ENCODE peak calls at places on chromosomes 12 and 14, in nine cellular contexts. One of them, this sample, is unnamed.
A peak's percentile ranks its signal among the peaks of the same experiment; 100 is the strongest.

GRCh38 chr14:85188836-85189235 is 341.1 kb upstream of the FLRT2 start:
- DNase-seq in coronary artery: no peak
- DNase-seq in BJ: no peak
- DNase-seq in cardiac fibroblast: no peak
- DNase-seq in tibial nerve: no peak
- DNase-seq in A549: no peak
- DNase-seq in AG04450: no peak
- DNase-seq in transverse colon: no peak
- DNase-seq in endothelial cell: no peak
- DNase-seq in this sample: no peak

GRCh38 chr12:76158518-76159321 is 74.2 kb upstream of the NAP1L1 start:
- DNase-seq in A549: peak; percentile 75
- DNase-seq in BJ: peak; percentile 56
- DNase-seq in coronary artery: no peak
- DNase-seq in tibial nerve: no peak
- DNase-seq in endothelial cell: peak; percentile 59
- DNase-seq in AG04450: peak; percentile 21
- DNase-seq in cardiac fibroblast: peak; percentile 84
- DNase-seq in transverse colon: peak; percentile 49
- DNase-seq in this sample: peak; percentile 78

GRCh38 chr12:19967486-19967885 is 400.9 kb upstream of the PDE3A start:
- DNase-seq in tibial nerve: no peak
- DNase-seq in AG04450: peak; percentile 51
- DNase-seq in BJ: peak; percentile 93
- DNase-seq in coronary artery: no peak
- DNase-seq in cardiac fibroblast: peak; percentile 99
- DNase-seq in A549: peak; percentile 91
- DNase-seq in transverse colon: no peak
- DNase-seq in endothelial cell: no peak
- DNase-seq in this sample: peak; percentile 49

GRCh38 chr12:96766232-96766631 is 140.8 kb upstream of the NEDD1 start:
- DNase-seq in BJ: no peak
- DNase-seq in cardiac fibroblast: peak; percentile 11
- DNase-seq in coronary artery: no peak
- DNase-seq in tibial nerve: no peak
- DNase-seq in transverse colon: no peak
- DNase-seq in A549: peak; percentile 4
- DNase-seq in endothelial cell: no peak
- DNase-seq in AG04450: no peak
- DNase-seq in this sample: peak; percentile 9

GRCh38 chr14:79730911-79731310 is 480.4 kb downstream of the DIO2 start:
- DNase-seq in BJ: no peak
- DNase-seq in endothelial cell: no peak
- DNase-seq in transverse colon: no peak
- DNase-seq in tibial nerve: no peak
- DNase-seq in coronary artery: no peak
- DNase-seq in A549: no peak
- DNase-seq in AG04450: no peak
- DNase-seq in cardiac fibroblast: no peak
- DNase-seq in this sample: no peak

GRCh38 chr12:132237772-132238486 is 91.5 kb downstream of the GALNT9 start:
- DNase-seq in A549: no peak
- DNase-seq in endothelial cell: no peak
- DNase-seq in cardiac fibroblast: no peak
- DNase-seq in AG04450: no peak
- DNase-seq in transverse colon: no peak
- DNase-seq in tibial nerve: no peak
- DNase-seq in coronary artery: no peak
- DNase-seq in BJ: no peak
- DNase-seq in this sample: no peak

GRCh38 chr12:107288414-107289125 is 195.2 kb upstream of the CRY1 start:
- DNase-seq in AG04450: no peak
- DNase-seq in transverse colon: no peak
- DNase-seq in endothelial cell: no peak
- DNase-seq in coronary artery: no peak
- DNase-seq in tibial nerve: no peak
- DNase-seq in BJ: no peak
- DNase-seq in cardiac fibroblast: no peak
- DNase-seq in A549: no peak
- DNase-seq in this sample: no peak

GRCh38 chr12:67415473-67415872 is 146.3 kb downstream of the CAND1 start:
- DNase-seq in A549: peak; percentile 34
- DNase-seq in tibial nerve: no peak
- DNase-seq in coronary artery: no peak
- DNase-seq in endothelial cell: peak; percentile 10
- DNase-seq in AG04450: no peak
- DNase-seq in BJ: no peak
- DNase-seq in transverse colon: no peak
- DNase-seq in cardiac fibroblast: peak; percentile 67
- DNase-seq in this sample: peak; percentile 15

GRCh38 chr14:61337893-61338292 is 16.5 kb downstream of the PRKCH start:
- DNase-seq in endothelial cell: no peak
- DNase-seq in coronary artery: no peak
- DNase-seq in AG04450: no peak
- DNase-seq in BJ: no peak
- DNase-seq in transverse colon: peak; percentile 36
- DNase-seq in A549: no peak
- DNase-seq in tibial nerve: no peak
- DNase-seq in cardiac fibroblast: no peak
- DNase-seq in this sample: peak; percentile 46

GRCh38 chr14:100400115-100400514 is 77.0 kb downstream of the SLC25A47 start:
- DNase-seq in BJ: no peak
- DNase-seq in A549: no peak
- DNase-seq in coronary artery: no peak
- DNase-seq in transverse colon: peak; percentile 54
- DNase-seq in AG04450: no peak
- DNase-seq in endothelial cell: no peak
- DNase-seq in tibial nerve: no peak
- DNase-seq in cardiac fibroblast: no peak
- DNase-seq in this sample: no peak

GRCh38 chr14:72256055-72256454 is 323.8 kb downstream of the RGS6 start:
- DNase-seq in A549: no peak
- DNase-seq in AG04450: no peak
- DNase-seq in endothelial cell: no peak
- DNase-seq in cardiac fibroblast: no peak
- DNase-seq in coronary artery: no peak
- DNase-seq in BJ: no peak
- DNase-seq in transverse colon: no peak
- DNase-seq in tibial nerve: no peak
- DNase-seq in this sample: peak; percentile 18

GRCh38 chr12:103645202-103645601 is 58.1 kb downstream of the STAB2 start:
- DNase-seq in A549: no peak
- DNase-seq in BJ: no peak
- DNase-seq in AG04450: no peak
- DNase-seq in endothelial cell: no peak
- DNase-seq in tibial nerve: no peak
- DNase-seq in transverse colon: no peak
- DNase-seq in coronary artery: no peak
- DNase-seq in cardiac fibroblast: peak; percentile 20
- DNase-seq in this sample: no peak

GRCh38 chr14:94158239-94158888 is 15.8 kb upstream of the PPP4R4 start:
- DNase-seq in cardiac fibroblast: no peak
- DNase-seq in coronary artery: no peak
- DNase-seq in tibial nerve: no peak
- DNase-seq in BJ: no peak
- DNase-seq in endothelial cell: no peak
- DNase-seq in A549: no peak
- DNase-seq in transverse colon: no peak
- DNase-seq in AG04450: no peak
- DNase-seq in this sample: no peak

GRCh38 chr12:77218278-77218677 is 152.9 kb upstream of the E2F7 start:
- DNase-seq in endothelial cell: no peak
- DNase-seq in BJ: no peak
- DNase-seq in coronary artery: no peak
- DNase-seq in transverse colon: no peak
- DNase-seq in A549: no peak
- DNase-seq in cardiac fibroblast: no peak
- DNase-seq in tibial nerve: no peak
- DNase-seq in AG04450: no peak
- DNase-seq in this sample: no peak

GRCh38 chr12:15044461-15044860 is 71.6 kb downstream of the PDE6H start:
- DNase-seq in coronary artery: no peak
- DNase-seq in tibial nerve: no peak
- DNase-seq in BJ: no peak
- DNase-seq in transverse colon: no peak
- DNase-seq in endothelial cell: no peak
- DNase-seq in A549: no peak
- DNase-seq in AG04450: no peak
- DNase-seq in cardiac fibroblast: peak; percentile 28
- DNase-seq in this sample: no peak

DNA sequence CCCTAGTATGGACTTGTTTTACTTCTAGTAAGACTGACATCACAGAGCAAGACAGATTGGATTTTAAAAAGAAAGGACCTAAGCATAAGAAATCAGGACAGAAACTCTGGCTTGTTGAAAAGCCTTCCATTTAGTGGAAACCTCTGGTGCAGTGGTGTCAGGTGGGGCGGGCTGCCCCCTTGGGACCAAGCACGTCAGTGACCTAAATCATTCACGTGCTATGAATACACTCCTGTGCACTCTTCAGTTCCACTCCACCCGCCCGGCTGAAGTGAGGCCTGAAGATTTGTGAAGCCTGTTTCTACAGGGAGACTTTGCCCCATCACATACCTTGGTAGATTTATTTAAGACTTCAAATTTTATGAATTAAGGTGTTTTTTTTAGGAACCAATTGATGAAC is 58.2 kb upstream of the STRN3 start:
- DNase-seq in BJ: no peak
- DNase-seq in cardiac fibroblast: no peak
- DNase-seq in AG04450: no peak
- DNase-seq in A549: no peak
- DNase-seq in tibial nerve: no peak
- DNase-seq in endothelial cell: no peak
- DNase-seq in coronary artery: no peak
- DNase-seq in transverse colon: no peak
- DNase-seq in this sample: no peak
- TF ChIP-seq CTCF in BJ: no peak
- TF ChIP-seq CTCF in cardiac fibroblast: no peak
- TF ChIP-seq CTCF in AG04450: no peak
- TF ChIP-seq CTCF in A549: no peak
- TF ChIP-seq CTCF in tibial nerve: no peak
- TF ChIP-seq CTCF in endothelial cell: no peak
- TF ChIP-seq CTCF in coronary artery: no peak
- TF ChIP-seq CTCF in transverse colon: no peak
- TF ChIP-seq CTCF in this sample: no peak

GRCh38 chr14:77804592-77804991 is 4.7 kb downstream of the ADCK1 start:
- DNase-seq in endothelial cell: peak; percentile 31
- DNase-seq in A549: peak; percentile 49
- DNase-seq in tibial nerve: no peak
- DNase-seq in BJ: no peak
- DNase-seq in transverse colon: peak; percentile 31
- DNase-seq in AG04450: no peak
- DNase-seq in cardiac fibroblast: peak; percentile 35
- DNase-seq in coronary artery: no peak
- DNase-seq in this sample: peak; percentile 27
- TF ChIP-seq CTCF in endothelial cell: peak; percentile 41
- TF ChIP-seq CTCF in A549: peak; percentile 38
- TF ChIP-seq CTCF in tibial nerve: no peak
- TF ChIP-seq CTCF in BJ: no peak
- TF ChIP-seq CTCF in transverse colon: peak; percentile 24
- TF ChIP-seq CTCF in AG04450: peak; percentile 1
- TF ChIP-seq CTCF in cardiac fibroblast: peak; percentile 44
- TF ChIP-seq CTCF in coronary artery: no peak
- TF ChIP-seq CTCF in this sample: no peak

GRCh38 chr12:41795910-41796309 is 348.8 kb downstream of the GXYLT1 start:
- DNase-seq in transverse colon: no peak
- DNase-seq in A549: peak; percentile 16
- DNase-seq in cardiac fibroblast: no peak
- DNase-seq in tibial nerve: no peak
- DNase-seq in endothelial cell: peak; percentile 17
- DNase-seq in BJ: no peak
- DNase-seq in coronary artery: no peak
- DNase-seq in AG04450: no peak
- DNase-seq in this sample: no peak
- TF ChIP-seq CTCF in transverse colon: no peak
- TF ChIP-seq CTCF in A549: no peak
- TF ChIP-seq CTCF in cardiac fibroblast: no peak
- TF ChIP-seq CTCF in tibial nerve: no peak
- TF ChIP-seq CTCF in endothelial cell: no peak
- TF ChIP-seq CTCF in BJ: no peak
- TF ChIP-seq CTCF in coronary artery: no peak
- TF ChIP-seq CTCF in AG04450: no peak
- TF ChIP-seq CTCF in this sample: no peak

GRCh38 chr14:54337314-54337713 is 59.5 kb upstream of the CDKN3 start:
- DNase-seq in cardiac fibroblast: no peak
- DNase-seq in tibial nerve: no peak
- DNase-seq in A549: no peak
- DNase-seq in BJ: no peak
- DNase-seq in endothelial cell: no peak
- DNase-seq in AG04450: no peak
- DNase-seq in coronary artery: no peak
- DNase-seq in transverse colon: no peak
- DNase-seq in this sample: no peak

GRCh38 chr14:54335569-54336155 is 61.1 kb upstream of the CDKN3 start:
- DNase-seq in endothelial cell: no peak
- DNase-seq in tibial nerve: no peak
- DNase-seq in BJ: no peak
- DNase-seq in AG04450: no peak
- DNase-seq in A549: peak; percentile 26
- DNase-seq in transverse colon: no peak
- DNase-seq in cardiac fibroblast: no peak
- DNase-seq in coronary artery: no peak
- DNase-seq in this sample: no peak

GRCh38 chr14:54339771-54340170 is 57.0 kb upstream of the CDKN3 start:
- DNase-seq in transverse colon: no peak
- DNase-seq in AG04450: no peak
- DNase-seq in coronary artery: no peak
- DNase-seq in BJ: no peak
- DNase-seq in A549: no peak
- DNase-seq in endothelial cell: no peak
- DNase-seq in tibial nerve: no peak
- DNase-seq in cardiac fibroblast: no peak
- DNase-seq in this sample: no peak

GRCh38 chr14:54342806-54343205 is 54.0 kb upstream of the CDKN3 start:
- DNase-seq in cardiac fibroblast: no peak
- DNase-seq in coronary artery: no peak
- DNase-seq in tibial nerve: no peak
- DNase-seq in BJ: no peak
- DNase-seq in transverse colon: no peak
- DNase-seq in endothelial cell: no peak
- DNase-seq in AG04450: no peak
- DNase-seq in A549: no peak
- DNase-seq in this sample: no peak

DNA sequence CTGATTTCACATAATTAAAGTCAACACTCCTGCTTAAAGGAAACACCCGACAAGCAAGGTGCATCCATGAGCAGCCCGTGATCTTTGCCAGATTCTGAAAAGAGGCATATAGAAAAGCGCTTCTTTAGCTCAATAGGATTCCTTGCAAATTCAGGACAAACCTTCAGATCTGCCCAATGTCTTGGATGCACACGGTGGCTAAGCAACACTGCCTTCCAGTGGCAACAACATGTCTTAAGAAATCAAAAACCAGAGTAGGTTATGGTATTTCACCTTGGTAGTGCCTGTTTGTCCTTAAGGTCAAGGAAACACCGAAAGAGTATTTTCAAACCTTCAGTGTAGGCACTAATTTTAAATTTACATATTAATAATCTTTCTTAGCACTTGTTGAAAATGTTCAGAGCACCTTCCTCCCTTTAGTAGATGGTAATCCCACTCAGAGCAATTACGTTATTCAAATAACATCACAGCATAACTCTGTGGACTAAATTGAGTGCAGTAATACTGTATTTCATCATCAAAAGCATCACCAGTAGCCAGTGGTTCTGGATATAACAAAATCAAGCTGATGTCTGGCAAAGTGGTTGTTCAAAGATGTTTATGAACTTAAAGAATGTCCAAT is 58.0 kb upstream of the CDKN3 start:
- DNase-seq in BJ: no peak
- DNase-seq in transverse colon: no peak
- DNase-seq in cardiac fibroblast: peak; percentile 62
- DNase-seq in coronary artery: no peak
- DNase-seq in AG04450: peak; percentile 15
- DNase-seq in A549: peak; percentile 71
- DNase-seq in endothelial cell: peak; percentile 37
- DNase-seq in tibial nerve: no peak
- DNase-seq in this sample: peak; percentile 12
- TF ChIP-seq CTCF in BJ: peak; percentile 70
- TF ChIP-seq CTCF in transverse colon: no peak
- TF ChIP-seq CTCF in cardiac fibroblast: peak; percentile 54
- TF ChIP-seq CTCF in coronary artery: no peak
- TF ChIP-seq CTCF in AG04450: peak; percentile 55
- TF ChIP-seq CTCF in A549: peak; percentile 73
- TF ChIP-seq CTCF in endothelial cell: peak; percentile 19
- TF ChIP-seq CTCF in tibial nerve: no peak
- TF ChIP-seq CTCF in this sample: peak; percentile 31

This sample was measured in Calu3.